ENCODE peak calls at places on chromosomes 7 and 10, in ten cellular contexts. T is nephron progenitor cell; E is ovary; R is SK-N-DZ; D is activated CD8-positive, alpha-beta T cell treated with anti-CD3 and anti-CD28 coated beads for 36 hours; W is HEK293T; Y is activated CD4-positive, alpha-beta T cell treated with anti-CD3 and anti-CD28 coated beads, Interleukin-2, amount 10 ng/mL, durations not matched to agents 7 days and 5 days; S is B cell; J is stimulated activated CD4-positive, alpha-beta T cell treated with anti-CD3 and anti-CD28 coated beads, Interleukin-2, amount 100 ng/mL, for 48 hours; L is EL. B is an unnamed sample.

GRCh38 chr7:81690251-81690650 is 79.6 kb downstream of the HGF start:
- DNase-seq in T (peak), E (no peak), R (no peak), D (no peak), W (no peak), Y (no peak), S (no peak), J (no peak), L (no peak), B (no peak)

GRCh38 chr7:17183630-17184328 is 114.7 kb upstream of the AHR start:
- DNase-seq in T (no peak), E (no peak), R (no peak), D (no peak), W (no peak), Y (no peak), S (no peak), J (no peak), L (no peak), B (no peak)

GRCh38 chr7:30510124-30511074 is 5.8 kb upstream of the GGCT start:
- DNase-seq in T (no peak), E (peak), R (peak), D (peak), W (peak), Y (peak), S (peak), J (peak), L (peak), B (no peak)

GRCh38 chr7:117247809-117248208 is 75.0 kb downstream of the WNT2 start:
- DNase-seq in T (no peak), E (no peak), R (no peak), D (no peak), W (no peak), Y (no peak), S (no peak), J (no peak), L (no peak), B (no peak)

GRCh38 chr7:44322631-44323363 is 2.6 kb downstream of the CAMK2B start:
- DNase-seq in T (no peak), E (no peak), R (no peak), D (no peak), W (no peak), Y (no peak), S (no peak), J (no peak), L (no peak), B (no peak)

GRCh38 chr7:34044319-34044643 is 138.9 kb downstream of the BMPER start:
- DNase-seq in T (no peak), E (no peak), R (no peak), D (no peak), W (no peak), Y (no peak), S (no peak), J (no peak), L (no peak), B (no peak)

GRCh38 chr7:141028767-141029166 is 14.0 kb upstream of the MRPS33 start:
- DNase-seq in T (no peak), E (no peak), R (no peak), D (no peak), W (no peak), Y (no peak), S (no peak), J (no peak), L (no peak), B (no peak)

GRCh38 chr7:30091431-30092386 is 43.1 kb upstream of the MTURN start:
- DNase-seq in T (no peak), E (no peak), R (no peak), D (no peak), W (no peak), Y (no peak), S (no peak), J (no peak), L (peak), B (no peak)

GRCh38 chr7:44615149-44615611 is 8.8 kb downstream of the OGDH start:
- DNase-seq in T (no peak), E (no peak), R (no peak), D (peak), W (no peak), Y (no peak), S (peak), J (no peak), L (peak), B (no peak)

GRCh38 chr10:87861566-87861952 is 1.8 kb downstream of the KLLN start:
- DNase-seq in T (peak), E (peak), R (no peak), D (peak), W (peak), Y (no peak), S (no peak), J (no peak), L (peak), B (no peak)

GRCh38 chr7:100867040-100867795 is at the start of gene TRIP6:
- DNase-seq in T (peak), E (peak), R (no peak), D (peak), W (peak), Y (peak), S (peak), J (peak), L (peak), B (no peak)

GRCh38 chr7:39291644-39292411 is 274.4 kb upstream of the YAE1 start:
- DNase-seq in T (no peak), E (no peak), R (no peak), D (no peak), W (no peak), Y (no peak), S (no peak), J (no peak), L (no peak), B (no peak)

GRCh38 chr10:126930506-126931458 is 25.6 kb downstream of the DOCK1 start:
- DNase-seq in T (no peak), E (no peak), R (no peak), D (no peak), W (no peak), Y (no peak), S (no peak), J (no peak), L (no peak), B (no peak)

GRCh38 chr10:116753759-116754158 is 11.4 kb upstream of the HSPA12A start:
- DNase-seq in T (no peak), E (no peak), R (no peak), D (no peak), W (no peak), Y (no peak), S (no peak), J (no peak), L (no peak), B (no peak)

GRCh38 chr7:158992759-158993158 is 136.4 kb downstream of the DYNC2I1 start:
- DNase-seq in T (no peak), E (no peak), R (no peak), D (no peak), W (no peak), Y (no peak), S (no peak), J (no peak), L (no peak), B (no peak)

GRCh38 chr10:72274213-72274729 is 547 bp downstream of the DDIT4 start:
- DNase-seq in T (peak), E (peak), R (peak), D (peak), W (no peak), Y (no peak), S (no peak), J (peak), L (no peak), B (no peak)

GRCh38 chr7:44638611-44639557 is 32.5 kb downstream of the OGDH start:
- DNase-seq in T (no peak), E (peak), R (no peak), D (peak), W (no peak), Y (peak), S (peak), J (peak), L (peak), B (peak)

GRCh38 chr10:94963901-94964300 is 25.4 kb downstream of the CYP2C9 start:
- DNase-seq in T (peak), E (no peak), R (peak), D (no peak), W (peak), Y (no peak), S (peak), J (no peak), L (peak), B (no peak)

GRCh38 chr10:128078136-128078969 is 47.9 kb downstream of the MKI67 start:
- DNase-seq in T (peak), E (no peak), R (peak), D (peak), W (peak), Y (peak), S (peak), J (peak), L (peak), B (no peak)

GRCh38 chr7:73683916-73684693 is 708 bp downstream of the BUD23 start:
- DNase-seq in T (no peak), E (no peak), R (no peak), D (no peak), W (no peak), Y (no peak), S (no peak), J (no peak), L (no peak), B (no peak)

GRCh38 chr7:116628971-116629586 is 42.9 kb upstream of the MET start:
- DNase-seq in T (no peak), E (no peak), R (no peak), D (no peak), W (no peak), Y (no peak), S (no peak), J (no peak), L (no peak), B (no peak)

GRCh38 chr7:125516194-125516593 is 586.6 kb upstream of the POT1 start:
- DNase-seq in T (peak), E (no peak), R (peak), D (no peak), W (no peak), Y (no peak), S (no peak), J (no peak), L (no peak), B (no peak)

GRCh38 chr7:36155811-36156361 is 2.8 kb downstream of the EEPD1 start:
- DNase-seq in T (peak), E (peak), R (no peak), D (no peak), W (no peak), Y (no peak), S (no peak), J (no peak), L (no peak), B (no peak)

GRCh38 chr7:778271-778967 is 51.3 kb upstream of the PRKAR1B start:
- DNase-seq in T (no peak), E (no peak), R (no peak), D (no peak), W (no peak), Y (no peak), S (no peak), J (no peak), L (no peak), B (no peak)

GRCh38 chr7:29369909-29370488 is 175.4 kb downstream of the CHN2 start:
- DNase-seq in T (no peak), E (no peak), R (no peak), D (no peak), W (no peak), Y (no peak), S (no peak), J (no peak), L (no peak), B (no peak)

GRCh38 chr7:31815796-31816195 is 128.8 kb downstream of the PPP1R17 start:
- DNase-seq in T (no peak), E (no peak), R (no peak), D (no peak), W (no peak), Y (no peak), S (no peak), J (no peak), L (peak), B (no peak)

GRCh38 chr7:148110097-148110868 is 480.3 kb upstream of the C7orf33 start:
- DNase-seq in T (no peak), E (no peak), R (peak), D (no peak), W (peak), Y (no peak), S (no peak), J (no peak), L (no peak), B (no peak)

GRCh38 chr7:12800501-12800900 is 113.1 kb downstream of the ARL4A start:
- DNase-seq in T (no peak), E (no peak), R (no peak), D (no peak), W (no peak), Y (no peak), S (no peak), J (no peak), L (no peak), B (no peak)

GRCh38 chr7:139043823-139044812 is 8.3 kb upstream of the ZC3HAV1L start:
- DNase-seq in T (no peak), E (no peak), R (no peak), D (peak), W (no peak), Y (peak), S (no peak), J (peak), L (no peak), B (no peak)

GRCh38 chr7:47940482-47941001 is 7.7 kb downstream of the PKD1L1 start:
- DNase-seq in T (no peak), E (no peak), R (no peak), D (no peak), W (no peak), Y (no peak), S (no peak), J (no peak), L (peak), B (no peak)

GRCh38 chr7:117970806-117971205 is 97.6 kb upstream of the CTTNBP2 start:
- DNase-seq in T (no peak), E (no peak), R (no peak), D (no peak), W (no peak), Y (no peak), S (no peak), J (no peak), L (no peak), B (no peak)

GRCh38 chr10:31683682-31684081 is 244.9 kb downstream of the ARHGAP12 start:
- DNase-seq in T (no peak), E (no peak), R (no peak), D (no peak), W (no peak), Y (no peak), S (no peak), J (no peak), L (no peak), B (no peak)